ENCODE peak calls at places on chromosome 17, in seven cellular contexts. One of them, this sample, is unnamed.

GRCh38 chr17:8673621-8674020 is 43.1 kb upstream of the MYH10 start:
- DNase-seq in activated CD4-positive, CD25-positive, alpha-beta regulatory T cell treated with anti-CD3 and anti-CD28 coated beads, Interleukin-2, amount 50 U/mL, for 72 hours: no peak
- DNase-seq in GM04504: no peak
- DNase-seq in ascending aorta: peak
- DNase-seq in endothelial cell: no peak
- DNase-seq in mammary epithelial cell: no peak
- DNase-seq in iris pigment epithelial cell: peak
- DNase-seq in this sample: no peak

GRCh38 chr17:77208217-77208808 is 67.5 kb downstream of the SEC14L1 start:
- DNase-seq in endothelial cell: peak
- DNase-seq in mammary epithelial cell: no peak
- DNase-seq in activated CD4-positive, CD25-positive, alpha-beta regulatory T cell treated with anti-CD3 and anti-CD28 coated beads, Interleukin-2, amount 50 U/mL, for 72 hours: no peak
- DNase-seq in iris pigment epithelial cell: peak
- DNase-seq in ascending aorta: no peak
- DNase-seq in GM04504: peak
- DNase-seq in this sample: no peak

GRCh38 chr17:19569785-19570496 is 36.3 kb downstream of the SLC47A1 start:
- DNase-seq in mammary epithelial cell: no peak
- DNase-seq in GM04504: no peak
- DNase-seq in iris pigment epithelial cell: peak
- DNase-seq in ascending aorta: no peak
- DNase-seq in activated CD4-positive, CD25-positive, alpha-beta regulatory T cell treated with anti-CD3 and anti-CD28 coated beads, Interleukin-2, amount 50 U/mL, for 72 hours: no peak
- DNase-seq in endothelial cell: no peak
- DNase-seq in this sample: no peak

GRCh38 chr17:40702271-40702670 is 1.3 kb downstream of the KRT24 start:
- DNase-seq in activated CD4-positive, CD25-positive, alpha-beta regulatory T cell treated with anti-CD3 and anti-CD28 coated beads, Interleukin-2, amount 50 U/mL, for 72 hours: no peak
- DNase-seq in iris pigment epithelial cell: no peak
- DNase-seq in endothelial cell: no peak
- DNase-seq in ascending aorta: no peak
- DNase-seq in GM04504: no peak
- DNase-seq in mammary epithelial cell: no peak
- DNase-seq in this sample: no peak

GRCh38 chr17:65743313-65743665 is 181.8 kb upstream of the AXIN2 start:
- DNase-seq in activated CD4-positive, CD25-positive, alpha-beta regulatory T cell treated with anti-CD3 and anti-CD28 coated beads, Interleukin-2, amount 50 U/mL, for 72 hours: no peak
- DNase-seq in endothelial cell: no peak
- DNase-seq in GM04504: no peak
- DNase-seq in mammary epithelial cell: no peak
- DNase-seq in ascending aorta: no peak
- DNase-seq in iris pigment epithelial cell: peak
- DNase-seq in this sample: no peak

GRCh38 chr17:83055911-83056582 is 23.4 kb upstream of the METRNL start:
- DNase-seq in activated CD4-positive, CD25-positive, alpha-beta regulatory T cell treated with anti-CD3 and anti-CD28 coated beads, Interleukin-2, amount 50 U/mL, for 72 hours: peak
- DNase-seq in ascending aorta: peak
- DNase-seq in iris pigment epithelial cell: peak
- DNase-seq in GM04504: peak
- DNase-seq in endothelial cell: peak
- DNase-seq in mammary epithelial cell: peak
- DNase-seq in this sample: peak

GRCh38 chr17:33436321-33436720 is 143.2 kb upstream of the ASIC2 start:
- DNase-seq in iris pigment epithelial cell: peak
- DNase-seq in ascending aorta: no peak
- DNase-seq in GM04504: peak
- DNase-seq in activated CD4-positive, CD25-positive, alpha-beta regulatory T cell treated with anti-CD3 and anti-CD28 coated beads, Interleukin-2, amount 50 U/mL, for 72 hours: no peak
- DNase-seq in mammary epithelial cell: peak
- DNase-seq in endothelial cell: no peak
- DNase-seq in this sample: no peak

GRCh38 chr17:17349724-17350106 is 46.5 kb downstream of the NT5M start:
- DNase-seq in endothelial cell: no peak
- DNase-seq in GM04504: no peak
- DNase-seq in iris pigment epithelial cell: no peak
- DNase-seq in mammary epithelial cell: no peak
- DNase-seq in ascending aorta: no peak
- DNase-seq in activated CD4-positive, CD25-positive, alpha-beta regulatory T cell treated with anti-CD3 and anti-CD28 coated beads, Interleukin-2, amount 50 U/mL, for 72 hours: no peak
- DNase-seq in this sample: no peak

GRCh38 chr17:48611681-48612455 is 1.1 kb upstream of the HOXB7 start:
- DNase-seq in iris pigment epithelial cell: no peak
- DNase-seq in mammary epithelial cell: no peak
- DNase-seq in endothelial cell: no peak
- DNase-seq in ascending aorta: no peak
- DNase-seq in activated CD4-positive, CD25-positive, alpha-beta regulatory T cell treated with anti-CD3 and anti-CD28 coated beads, Interleukin-2, amount 50 U/mL, for 72 hours: no peak
- DNase-seq in GM04504: peak
- DNase-seq in this sample: no peak

GRCh38 chr17:1965556-1966273 is 59.4 kb downstream of the RTN4RL1 start:
- DNase-seq in endothelial cell: no peak
- DNase-seq in iris pigment epithelial cell: no peak
- DNase-seq in GM04504: no peak
- DNase-seq in mammary epithelial cell: no peak
- DNase-seq in ascending aorta: no peak
- DNase-seq in activated CD4-positive, CD25-positive, alpha-beta regulatory T cell treated with anti-CD3 and anti-CD28 coated beads, Interleukin-2, amount 50 U/mL, for 72 hours: no peak
- DNase-seq in this sample: no peak

GRCh38 chr17:60901222-60901621 is 223.6 kb downstream of the BCAS3 start:
- DNase-seq in activated CD4-positive, CD25-positive, alpha-beta regulatory T cell treated with anti-CD3 and anti-CD28 coated beads, Interleukin-2, amount 50 U/mL, for 72 hours: no peak
- DNase-seq in iris pigment epithelial cell: peak
- DNase-seq in mammary epithelial cell: no peak
- DNase-seq in GM04504: no peak
- DNase-seq in endothelial cell: no peak
- DNase-seq in ascending aorta: no peak
- DNase-seq in this sample: no peak

GRCh38 chr17:30545024-30545423 is 67.8 kb downstream of the GOSR1 start:
- DNase-seq in mammary epithelial cell: no peak
- DNase-seq in iris pigment epithelial cell: no peak
- DNase-seq in GM04504: no peak
- DNase-seq in activated CD4-positive, CD25-positive, alpha-beta regulatory T cell treated with anti-CD3 and anti-CD28 coated beads, Interleukin-2, amount 50 U/mL, for 72 hours: no peak
- DNase-seq in ascending aorta: no peak
- DNase-seq in endothelial cell: no peak
- DNase-seq in this sample: no peak

GRCh38 chr17:81673561-81674258 is 7.2 kb downstream of the CCDC137 start:
- DNase-seq in mammary epithelial cell: no peak
- DNase-seq in endothelial cell: no peak
- DNase-seq in activated CD4-positive, CD25-positive, alpha-beta regulatory T cell treated with anti-CD3 and anti-CD28 coated beads, Interleukin-2, amount 50 U/mL, for 72 hours: no peak
- DNase-seq in ascending aorta: no peak
- DNase-seq in iris pigment epithelial cell: no peak
- DNase-seq in GM04504: no peak
- DNase-seq in this sample: no peak

GRCh38 chr17:29982991-29983390 is 41.6 kb downstream of the EFCAB5 start:
- DNase-seq in iris pigment epithelial cell: no peak
- DNase-seq in activated CD4-positive, CD25-positive, alpha-beta regulatory T cell treated with anti-CD3 and anti-CD28 coated beads, Interleukin-2, amount 50 U/mL, for 72 hours: no peak
- DNase-seq in GM04504: no peak
- DNase-seq in endothelial cell: no peak
- DNase-seq in mammary epithelial cell: no peak
- DNase-seq in ascending aorta: no peak
- DNase-seq in this sample: no peak

GRCh38 chr17:7992516-7992915 is 9.9 kb upstream of the GUCY2D start:
- DNase-seq in ascending aorta: no peak
- DNase-seq in mammary epithelial cell: peak
- DNase-seq in activated CD4-positive, CD25-positive, alpha-beta regulatory T cell treated with anti-CD3 and anti-CD28 coated beads, Interleukin-2, amount 50 U/mL, for 72 hours: no peak
- DNase-seq in GM04504: no peak
- DNase-seq in endothelial cell: no peak
- DNase-seq in iris pigment epithelial cell: peak
- DNase-seq in this sample: no peak

GRCh38 chr17:39666601-39667261 is 1.5 kb upstream of the PNMT start:
- DNase-seq in endothelial cell: no peak
- DNase-seq in ascending aorta: peak
- DNase-seq in activated CD4-positive, CD25-positive, alpha-beta regulatory T cell treated with anti-CD3 and anti-CD28 coated beads, Interleukin-2, amount 50 U/mL, for 72 hours: no peak
- DNase-seq in iris pigment epithelial cell: no peak
- DNase-seq in mammary epithelial cell: no peak
- DNase-seq in GM04504: no peak
- DNase-seq in this sample: no peak

GRCh38 chr17:40069751-40070643 is 7.2 kb downstream of the THRA start:
- DNase-seq in ascending aorta: no peak
- DNase-seq in endothelial cell: no peak
- DNase-seq in iris pigment epithelial cell: peak
- DNase-seq in activated CD4-positive, CD25-positive, alpha-beta regulatory T cell treated with anti-CD3 and anti-CD28 coated beads, Interleukin-2, amount 50 U/mL, for 72 hours: no peak
- DNase-seq in GM04504: no peak
- DNase-seq in mammary epithelial cell: peak
- DNase-seq in this sample: no peak

GRCh38 chr17:20206591-20206990 is 197.4 kb downstream of the SPECC1 start:
- DNase-seq in GM04504: no peak
- DNase-seq in endothelial cell: no peak
- DNase-seq in activated CD4-positive, CD25-positive, alpha-beta regulatory T cell treated with anti-CD3 and anti-CD28 coated beads, Interleukin-2, amount 50 U/mL, for 72 hours: no peak
- DNase-seq in ascending aorta: no peak
- DNase-seq in mammary epithelial cell: peak
- DNase-seq in iris pigment epithelial cell: peak
- DNase-seq in this sample: no peak

GRCh38 chr17:82338858-82339633 is 5.5 kb upstream of the SECTM1 start:
- DNase-seq in ascending aorta: no peak
- DNase-seq in endothelial cell: no peak
- DNase-seq in iris pigment epithelial cell: peak
- DNase-seq in mammary epithelial cell: peak
- DNase-seq in GM04504: no peak
- DNase-seq in activated CD4-positive, CD25-positive, alpha-beta regulatory T cell treated with anti-CD3 and anti-CD28 coated beads, Interleukin-2, amount 50 U/mL, for 72 hours: no peak
- DNase-seq in this sample: no peak

GRCh38 chr17:62017496-62017895 is 47.6 kb downstream of the MED13 start:
- DNase-seq in ascending aorta: no peak
- DNase-seq in endothelial cell: no peak
- DNase-seq in mammary epithelial cell: peak
- DNase-seq in iris pigment epithelial cell: peak
- DNase-seq in GM04504: no peak
- DNase-seq in activated CD4-positive, CD25-positive, alpha-beta regulatory T cell treated with anti-CD3 and anti-CD28 coated beads, Interleukin-2, amount 50 U/mL, for 72 hours: no peak
- DNase-seq in this sample: no peak

GRCh38 chr17:9271989-9272388 is 250.7 kb downstream of the NTN1 start:
- DNase-seq in ascending aorta: no peak
- DNase-seq in endothelial cell: no peak
- DNase-seq in GM04504: no peak
- DNase-seq in mammary epithelial cell: no peak
- DNase-seq in activated CD4-positive, CD25-positive, alpha-beta regulatory T cell treated with anti-CD3 and anti-CD28 coated beads, Interleukin-2, amount 50 U/mL, for 72 hours: no peak
- DNase-seq in iris pigment epithelial cell: no peak
- DNase-seq in this sample: no peak

GRCh38 chr17:81483862-81484194 is 28.8 kb downstream of the ACTG1 start:
- DNase-seq in ascending aorta: no peak
- DNase-seq in GM04504: no peak
- DNase-seq in iris pigment epithelial cell: no peak
- DNase-seq in endothelial cell: no peak
- DNase-seq in activated CD4-positive, CD25-positive, alpha-beta regulatory T cell treated with anti-CD3 and anti-CD28 coated beads, Interleukin-2, amount 50 U/mL, for 72 hours: no peak
- DNase-seq in mammary epithelial cell: no peak
- DNase-seq in this sample: no peak

GRCh38 chr17:66625321-66625767 is 209.6 kb upstream of the CACNG5 start:
- DNase-seq in activated CD4-positive, CD25-positive, alpha-beta regulatory T cell treated with anti-CD3 and anti-CD28 coated beads, Interleukin-2, amount 50 U/mL, for 72 hours: no peak
- DNase-seq in GM04504: no peak
- DNase-seq in ascending aorta: no peak
- DNase-seq in iris pigment epithelial cell: peak
- DNase-seq in mammary epithelial cell: peak
- DNase-seq in endothelial cell: no peak
- DNase-seq in this sample: no peak

GRCh38 chr17:78492116-78492799 is 84.9 kb downstream of the DNAH17 start:
- DNase-seq in iris pigment epithelial cell: no peak
- DNase-seq in activated CD4-positive, CD25-positive, alpha-beta regulatory T cell treated with anti-CD3 and anti-CD28 coated beads, Interleukin-2, amount 50 U/mL, for 72 hours: no peak
- DNase-seq in mammary epithelial cell: no peak
- DNase-seq in endothelial cell: no peak
- DNase-seq in GM04504: no peak
- DNase-seq in ascending aorta: no peak
- DNase-seq in this sample: no peak

GRCh38 chr17:79008666-79009387 is 737 bp downstream of the CANT1 start:
- DNase-seq in ascending aorta: peak
- DNase-seq in activated CD4-positive, CD25-positive, alpha-beta regulatory T cell treated with anti-CD3 and anti-CD28 coated beads, Interleukin-2, amount 50 U/mL, for 72 hours: no peak
- DNase-seq in iris pigment epithelial cell: no peak
- DNase-seq in GM04504: no peak
- DNase-seq in endothelial cell: no peak
- DNase-seq in mammary epithelial cell: no peak
- DNase-seq in this sample: peak

GRCh38 chr17:12627177-12627629 is 38.5 kb upstream of the MYOCD start:
- DNase-seq in ascending aorta: peak
- DNase-seq in mammary epithelial cell: no peak
- DNase-seq in GM04504: peak
- DNase-seq in activated CD4-positive, CD25-positive, alpha-beta regulatory T cell treated with anti-CD3 and anti-CD28 coated beads, Interleukin-2, amount 50 U/mL, for 72 hours: no peak
- DNase-seq in iris pigment epithelial cell: peak
- DNase-seq in endothelial cell: no peak
- DNase-seq in this sample: no peak

GRCh38 chr17:44558349-44559287 is 1.3 kb downstream of the FZD2 start:
- DNase-seq in activated CD4-positive, CD25-positive, alpha-beta regulatory T cell treated with anti-CD3 and anti-CD28 coated beads, Interleukin-2, amount 50 U/mL, for 72 hours: no peak
- DNase-seq in GM04504: no peak
- DNase-seq in endothelial cell: no peak
- DNase-seq in iris pigment epithelial cell: peak
- DNase-seq in mammary epithelial cell: no peak
- DNase-seq in ascending aorta: peak
- DNase-seq in this sample: no peak